ENCODE peak calls at places on chromosomes 11 and 22, in seven cellular contexts. W, X, H, A, O, T and J are unnamed samples.

GRCh38 chr22:46421272-46421671 is 85.8 kb downstream of the TRMU start:
- DNase-seq in W (no peak), X (no peak), H (no peak), A (no peak), O (no peak), T (no peak), J (no peak)

GRCh38 chr11:69293819-69294505 is at the start of gene MYEOV:
- DNase-seq in W (no peak), X (no peak), H (no peak), A (peak), O (peak), T (no peak), J (peak)

GRCh38 chr22:19111584-19111983 is 10.6 kb downstream of the DGCR2 start:
- DNase-seq in W (no peak), X (no peak), H (no peak), A (no peak), O (no peak), T (no peak), J (no peak)

GRCh38 chr22:24105661-24106060 is 75.6 kb upstream of the SUSD2 start:
- DNase-seq in W (no peak), X (no peak), H (no peak), A (no peak), O (no peak), T (no peak), J (no peak)

GRCh38 chr11:11027271-11027670 is 169.4 kb upstream of the ZBED5 start:
- DNase-seq in W (peak), X (no peak), H (no peak), A (peak), O (peak), T (no peak), J (no peak)

GRCh38 chr11:30143098-30143705 is 87.6 kb upstream of the FSHB start:
- DNase-seq in W (no peak), X (no peak), H (no peak), A (peak), O (peak), T (no peak), J (peak)

GRCh38 chr11:34512810-34513673 is 552 bp downstream of the ELF5 start:
- DNase-seq in W (no peak), X (peak), H (peak), A (peak), O (peak), T (no peak), J (peak)

GRCh38 chr22:47055921-47056320 is 293.5 kb downstream of the TBC1D22A start:
- DNase-seq in W (no peak), X (no peak), H (no peak), A (no peak), O (no peak), T (no peak), J (no peak)

GRCh38 chr11:70210051-70210501 is 7.0 kb downstream of the FADD start:
- DNase-seq in W (peak), X (no peak), H (no peak), A (peak), O (peak), T (no peak), J (no peak)

GRCh38 chr11:133082453-133082781 is 449.9 kb downstream of the OPCML start:
- DNase-seq in W (no peak), X (no peak), H (no peak), A (no peak), O (no peak), T (no peak), J (no peak)

GRCh38 chr11:66278396-66279091 is 569 bp downstream of the CNIH2 start:
- DNase-seq in W (no peak), X (no peak), H (no peak), A (peak), O (peak), T (peak), J (peak)